ENCODE peak calls at places on chromosomes 11 and 22, in eight cellular contexts. F, U, E, G, D, O, Z and J are unnamed samples.

GRCh38 chr11:11173316-11174025 is 179.6 kb downstream of the CSNK2A3 start:
- DNase-seq in G (no peak), E (no peak), Z (no peak), D (no peak), F (no peak), O (no peak), U (no peak), J (no peak)

GRCh38 chr22:39283312-39284141 is 35.9 kb downstream of the RPL3 start:
- DNase-seq in Z (peak), U (no peak), E (no peak), G (peak), O (peak), F (peak), D (no peak), J (no peak)

GRCh38 chr22:45863981-45864751 is 112.8 kb downstream of the WNT7B start:
- DNase-seq in F (peak), G (peak), Z (peak), U (peak), E (peak), D (peak), O (peak), J (peak)

GRCh38 chr11:10855295-10855694 is 2.6 kb downstream of the ZBED5 start:
- DNase-seq in F (no peak), G (no peak), Z (no peak), D (no peak), E (no peak), U (no peak), O (no peak), J (no peak)

GRCh38 chr11:65869643-65870306 is 2.8 kb downstream of the EFEMP2 start:
- DNase-seq in D (no peak), E (no peak), G (no peak), Z (no peak), O (no peak), F (no peak), U (no peak), J (no peak)

GRCh38 chr11:102760355-102761035 is 19.9 kb downstream of the MMP10 start:
- DNase-seq in O (no peak), E (no peak), F (peak), Z (no peak), D (peak), G (no peak), U (peak), J (no peak)

GRCh38 chr22:28547132-28547842 is 132.4 kb downstream of the TTC28 start:
- DNase-seq in U (peak), O (no peak), E (no peak), D (peak), G (no peak), Z (no peak), F (peak), J (no peak)

GRCh38 chr22:46758867-46759290 is 3.6 kb upstream of the TBC1D22A start:
- DNase-seq in D (peak), O (peak), Z (peak), E (peak), G (peak), U (peak), F (peak), J (peak)

GRCh38 chr11:63537293-63538101 is 889 bp downstream of the PLAAT4 start:
- DNase-seq in E (no peak), D (no peak), U (no peak), G (no peak), Z (no peak), O (peak), F (peak), J (no peak)

GRCh38 chr22:39098026-39098425 is 982 bp downstream of the APOBEC3H start:
- DNase-seq in U (no peak), E (peak), F (no peak), G (no peak), D (no peak), O (no peak), Z (no peak), J (no peak)

GRCh38 chr11:133078591-133079179 is 453.6 kb downstream of the OPCML start:
- DNase-seq in E (peak), F (peak), Z (peak), U (peak), O (peak), G (peak), D (peak), J (peak)

GRCh38 chr11:105968021-105968697 is 53.9 kb downstream of the MSANTD4 start:
- DNase-seq in U (no peak), D (no peak), O (no peak), Z (no peak), F (peak), G (no peak), E (no peak), J (no peak)

GRCh38 chr11:130295657-130296056 is 19.1 kb downstream of the ZBTB44 start:
- DNase-seq in E (peak), U (no peak), F (no peak), D (no peak), Z (no peak), O (no peak), G (no peak), J (no peak)

GRCh38 chr11:130029137-130029536 is 26.5 kb upstream of the PRDM10 start:
- DNase-seq in U (no peak), O (no peak), F (peak), G (no peak), D (no peak), Z (no peak), E (peak), J (no peak)

GRCh38 chr22:41596776-41597634 is 7.4 kb upstream of the PMM1 start:
- DNase-seq in O (peak), U (peak), Z (peak), E (peak), F (peak), G (peak), D (peak), J (peak)

GRCh38 chr11:69265911-69266510 is 27.9 kb upstream of the MYEOV start:
- DNase-seq in E (no peak), O (no peak), F (no peak), U (no peak), Z (no peak), D (no peak), G (no peak), J (no peak)

GRCh38 chr11:12079726-12080556 is 30.4 kb upstream of the MICAL2 start:
- DNase-seq in Z (no peak), O (peak), U (no peak), E (no peak), D (peak), G (no peak), F (peak), J (no peak)

GRCh38 chr11:11010624-11011127 is 152.8 kb upstream of the ZBED5 start:
- DNase-seq in E (peak), G (peak), U (peak), O (peak), F (no peak), D (peak), Z (no peak), J (peak)

GRCh38 chr22:49373289-49373666 is 454.4 kb downstream of the BRD1 start:
- DNase-seq in O (no peak), E (no peak), D (no peak), F (no peak), Z (no peak), G (no peak), U (no peak), J (peak)

GRCh38 chr11:125773516-125773915 is 5.1 kb downstream of the PATE2 start:
- DNase-seq in D (no peak), U (no peak), G (no peak), F (peak), Z (no peak), O (no peak), E (no peak), J (no peak)

GRCh38 chr11:2664886-2665746 is 34.7 kb downstream of the KCNQ1OT1 start:
- DNase-seq in D (no peak), F (no peak), Z (no peak), E (no peak), G (no peak), U (no peak), O (no peak), J (no peak)

GRCh38 chr11:75485742-75486141 is 40.0 kb downstream of the GDPD5 start:
- DNase-seq in Z (no peak), E (no peak), O (no peak), G (no peak), D (no peak), F (no peak), U (no peak), J (no peak)

GRCh38 chr22:49205401-49205800 is 622.3 kb downstream of the BRD1 start:
- DNase-seq in U (no peak), O (no peak), D (no peak), Z (no peak), E (no peak), G (no peak), F (no peak), J (no peak)

GRCh38 chr11:12232819-12233601 is 122.6 kb downstream of the MICAL2 start:
- DNase-seq in E (no peak), D (peak), O (no peak), F (peak), U (no peak), G (no peak), Z (no peak), J (no peak)

GRCh38 chr11:125694951-125695350 is 14.3 kb upstream of the ACRV1 start:
- DNase-seq in Z (no peak), G (no peak), U (no peak), D (no peak), O (no peak), F (no peak), E (no peak), J (no peak)

DNA sequence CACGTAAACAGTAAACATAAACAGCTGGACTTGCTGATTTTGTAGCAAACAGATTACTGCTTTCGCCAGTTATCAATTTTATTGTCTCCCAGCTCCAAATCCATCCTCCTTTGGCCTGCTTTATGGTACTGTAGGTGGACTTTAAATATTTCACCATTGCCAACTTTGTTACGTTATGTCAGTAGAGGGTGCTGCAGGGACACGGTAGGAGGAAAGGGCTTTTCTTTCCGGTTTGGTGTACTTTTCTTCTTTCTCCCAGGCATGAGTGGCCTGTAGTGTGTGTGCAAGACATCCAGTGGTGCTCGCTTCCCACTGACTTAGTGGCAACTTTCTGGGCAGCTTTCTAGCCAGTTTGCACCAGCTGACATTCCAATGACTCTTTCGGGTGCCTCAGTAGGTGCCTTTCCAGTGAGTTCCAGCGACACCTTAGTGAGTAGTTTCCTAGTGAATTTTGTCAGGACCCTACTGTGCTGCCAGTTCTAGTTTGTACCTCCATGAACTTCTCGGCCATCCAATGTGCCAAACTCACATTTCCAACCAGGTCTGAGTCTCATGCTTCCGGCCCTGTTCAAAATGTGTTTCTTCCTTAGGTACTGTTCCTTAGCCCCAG is 267.6 kb upstream of the TENM4 start:
- DNase-seq in U (peak), F (peak), Z (peak), O (peak), E (peak), G (peak), D (peak), J (peak)
- TF ChIP-seq CTCF in U (peak), F (peak), Z (peak), O (peak), E (peak), G (peak), D (peak), J (peak)

GRCh38 chr22:21669026-21669425 is 3.2 kb downstream of the PPIL2 start:
- DNase-seq in U (no peak), E (no peak), G (no peak), D (no peak), Z (no peak), O (no peak), F (no peak), J (no peak)

GRCh38 chr22:21661991-21662390 is 3.8 kb upstream of the PPIL2 start:
- DNase-seq in G (no peak), D (no peak), O (no peak), E (no peak), Z (no peak), F (no peak), U (no peak), J (no peak)

GRCh38 chr22:21665047-21665851 is 563 bp upstream of the PPIL2 start:
- DNase-seq in O (no peak), D (no peak), Z (no peak), F (no peak), G (no peak), U (no peak), E (no peak), J (no peak)

GRCh38 chr22:21663738-21664137 is 2.1 kb upstream of the PPIL2 start:
- DNase-seq in G (no peak), E (no peak), U (no peak), D (no peak), O (no peak), Z (no peak), F (no peak), J (no peak)

DNA sequence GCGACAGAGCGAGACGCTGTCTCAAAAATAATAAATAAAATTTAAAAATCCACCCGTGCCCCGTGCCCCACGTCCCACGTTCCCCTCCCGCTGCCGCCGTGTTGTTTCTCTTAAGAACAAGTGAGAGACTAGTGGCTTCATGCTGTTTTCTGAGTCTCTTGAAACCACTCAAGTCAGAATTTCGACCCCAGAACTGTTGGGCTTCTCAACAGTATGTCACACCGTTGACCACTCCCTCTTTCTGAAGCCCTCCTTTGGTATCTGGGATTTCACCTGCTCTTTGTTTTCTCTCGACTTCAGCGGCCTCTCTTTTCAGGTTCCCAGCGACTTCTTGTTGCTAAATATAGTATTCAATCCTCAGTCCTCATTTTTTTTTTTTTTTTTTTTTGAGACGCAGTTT is 974 bp downstream of the PPIL2 start:
- DNase-seq in D (no peak), O (no peak), U (no peak), E (peak), Z (no peak), F (no peak), G (no peak), J (no peak)
- TF ChIP-seq CTCF in D (no peak), O (no peak), U (no peak), E (no peak), Z (no peak), F (no peak), G (no peak), J (no peak)

DNA sequence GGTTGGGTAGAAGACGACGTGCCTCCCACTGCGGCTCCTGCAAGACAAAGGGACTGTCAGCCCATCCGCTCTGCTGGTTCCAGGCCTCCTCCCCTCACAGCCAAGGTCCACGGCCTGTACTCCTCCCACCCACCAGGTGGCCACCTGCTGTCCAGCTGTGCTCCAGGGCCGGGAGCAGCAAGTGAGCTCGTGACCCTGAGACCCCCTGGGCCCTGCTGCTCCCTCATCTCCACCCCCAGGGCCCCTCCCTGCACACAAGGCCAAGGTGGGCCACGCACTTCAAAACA is 27.4 kb downstream of the TSPAN4 start:
- DNase-seq in Z (no peak), U (no peak), O (no peak), E (peak), G (peak), F (no peak), D (no peak), J (peak)
- TF ChIP-seq CTCF in Z (peak), U (no peak), O (no peak), E (no peak), G (peak), F (peak), D (no peak), J (no peak)

GRCh38 chr11:7513210-7514098 is at the start of gene PPFIBP2:
- DNase-seq in G (peak), F (peak), O (peak), E (peak), Z (peak), U (peak), D (peak), J (peak)
- TF ChIP-seq CTCF in G (peak), F (peak), O (peak), E (peak), Z (peak), U (peak), D (peak), J (peak)

GRCh38 chr11:70790671-70791300 is 392.5 kb downstream of the CTTN start:
- DNase-seq in E (peak), U (no peak), Z (no peak), D (no peak), F (no peak), O (no peak), G (no peak), J (no peak)

GRCh38 chr11:70799386-70799785 is 401.1 kb downstream of the CTTN start:
- DNase-seq in Z (no peak), O (no peak), F (peak), U (no peak), E (no peak), G (no peak), D (no peak), J (no peak)

GRCh38 chr11:70802185-70802584 is 403.9 kb downstream of the CTTN start:
- DNase-seq in O (no peak), E (no peak), U (no peak), Z (no peak), G (no peak), F (no peak), D (no peak), J (no peak)

GRCh38 chr11:70798296-70798695 is 400.0 kb downstream of the CTTN start:
- DNase-seq in D (no peak), U (no peak), Z (no peak), O (no peak), E (no peak), F (no peak), G (no peak), J (no peak)

DNA sequence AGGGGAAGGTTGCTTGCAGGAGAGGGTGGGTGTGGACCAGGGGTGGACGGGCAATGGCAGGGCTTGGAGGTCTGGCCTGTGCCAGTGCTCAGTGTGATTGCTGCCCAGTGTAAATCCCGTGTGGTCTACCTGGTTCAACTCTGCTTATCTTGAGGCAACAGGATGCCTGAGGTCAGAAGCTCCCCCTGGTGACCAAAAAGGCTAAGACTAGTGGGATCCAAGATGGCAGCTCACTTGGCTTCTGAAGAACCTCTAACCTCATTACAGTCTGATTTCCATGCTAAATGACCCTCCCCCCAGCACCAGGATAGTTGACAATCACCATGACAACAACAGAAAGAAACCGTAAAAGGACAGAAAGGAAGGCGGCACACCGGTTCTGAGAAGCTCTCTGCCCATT is 398.3 kb downstream of the CTTN start:
- DNase-seq in F (no peak), Z (no peak), U (no peak), O (no peak), D (no peak), E (peak), G (no peak), J (no peak)
- TF ChIP-seq CTCF in F (no peak), Z (peak), U (peak), O (no peak), D (no peak), E (peak), G (peak), J (peak)

GRCh38 chr22:30453731-30454510 is 17.9 kb downstream of the SEC14L3 start:
- DNase-seq in E (peak), G (peak), Z (no peak), F (peak), O (no peak), D (no peak), U (peak), J (peak)
- TF ChIP-seq CTCF in E (peak), G (no peak), Z (peak), F (no peak), O (no peak), D (no peak), U (peak), J (no peak)